ENCODE peak calls at places on chromosome 2, in eight cellular contexts. One of them, this sample, is unnamed.

GRCh38 chr2:150207979-150208378 is 279.5 kb downstream of the RND3 start:
- DNase-seq in fibroblast of mammary gland: no peak
- DNase-seq in non-pigmented ciliary epithelial cell: no peak
- DNase-seq in upper lobe of right lung: no peak
- DNase-seq in WTC11: no peak
- DNase-seq in spleen: no peak
- DNase-seq in GM19239: no peak
- DNase-seq in stimulated activated naive CD8-positive, alpha-beta T cell treated with anti-CD3 and anti-CD28 coated beads, Interleukin-15, amount 100 ng/mL, for 72 hours: no peak
- DNase-seq in this sample: no peak

GRCh38 chr2:43748333-43748732 is 25.5 kb upstream of the DYNC2LI1 start:
- DNase-seq in fibroblast of mammary gland: no peak
- DNase-seq in non-pigmented ciliary epithelial cell: no peak
- DNase-seq in upper lobe of right lung: no peak
- DNase-seq in WTC11: no peak
- DNase-seq in spleen: no peak
- DNase-seq in GM19239: no peak
- DNase-seq in stimulated activated naive CD8-positive, alpha-beta T cell treated with anti-CD3 and anti-CD28 coated beads, Interleukin-15, amount 100 ng/mL, for 72 hours: peak
- DNase-seq in this sample: no peak

GRCh38 chr2:96683972-96684820 is 41.6 kb downstream of the FER1L5 start:
- DNase-seq in fibroblast of mammary gland: no peak
- DNase-seq in non-pigmented ciliary epithelial cell: no peak
- DNase-seq in upper lobe of right lung: no peak
- DNase-seq in WTC11: no peak
- DNase-seq in spleen: no peak
- DNase-seq in GM19239: no peak
- DNase-seq in stimulated activated naive CD8-positive, alpha-beta T cell treated with anti-CD3 and anti-CD28 coated beads, Interleukin-15, amount 100 ng/mL, for 72 hours: no peak
- DNase-seq in this sample: no peak

GRCh38 chr2:27710176-27710575 is 46.5 kb downstream of the SLC4A1AP start:
- DNase-seq in fibroblast of mammary gland: no peak
- DNase-seq in non-pigmented ciliary epithelial cell: no peak
- DNase-seq in upper lobe of right lung: no peak
- DNase-seq in WTC11: no peak
- DNase-seq in spleen: no peak
- DNase-seq in GM19239: no peak
- DNase-seq in stimulated activated naive CD8-positive, alpha-beta T cell treated with anti-CD3 and anti-CD28 coated beads, Interleukin-15, amount 100 ng/mL, for 72 hours: no peak
- DNase-seq in this sample: no peak

GRCh38 chr2:113700186-113700841 is 56.1 kb downstream of the SLC35F5 start:
- DNase-seq in fibroblast of mammary gland: no peak
- DNase-seq in non-pigmented ciliary epithelial cell: no peak
- DNase-seq in upper lobe of right lung: peak
- DNase-seq in WTC11: peak
- DNase-seq in spleen: peak
- DNase-seq in GM19239: peak
- DNase-seq in stimulated activated naive CD8-positive, alpha-beta T cell treated with anti-CD3 and anti-CD28 coated beads, Interleukin-15, amount 100 ng/mL, for 72 hours: peak
- DNase-seq in this sample: no peak

GRCh38 chr2:132400169-132400900 is 16.3 kb upstream of the GPR39 start:
- DNase-seq in fibroblast of mammary gland: peak
- DNase-seq in non-pigmented ciliary epithelial cell: no peak
- DNase-seq in upper lobe of right lung: no peak
- DNase-seq in WTC11: no peak
- DNase-seq in spleen: no peak
- DNase-seq in GM19239: no peak
- DNase-seq in stimulated activated naive CD8-positive, alpha-beta T cell treated with anti-CD3 and anti-CD28 coated beads, Interleukin-15, amount 100 ng/mL, for 72 hours: no peak
- DNase-seq in this sample: no peak

GRCh38 chr2:8488001-8488738 is 193.7 kb upstream of the ID2 start:
- DNase-seq in fibroblast of mammary gland: no peak
- DNase-seq in non-pigmented ciliary epithelial cell: no peak
- DNase-seq in upper lobe of right lung: no peak
- DNase-seq in WTC11: no peak
- DNase-seq in spleen: no peak
- DNase-seq in GM19239: no peak
- DNase-seq in stimulated activated naive CD8-positive, alpha-beta T cell treated with anti-CD3 and anti-CD28 coated beads, Interleukin-15, amount 100 ng/mL, for 72 hours: peak
- DNase-seq in this sample: peak

GRCh38 chr2:204150695-204151240 is 214.2 kb downstream of the ICOS start:
- DNase-seq in fibroblast of mammary gland: no peak
- DNase-seq in non-pigmented ciliary epithelial cell: no peak
- DNase-seq in upper lobe of right lung: no peak
- DNase-seq in WTC11: no peak
- DNase-seq in spleen: no peak
- DNase-seq in GM19239: no peak
- DNase-seq in stimulated activated naive CD8-positive, alpha-beta T cell treated with anti-CD3 and anti-CD28 coated beads, Interleukin-15, amount 100 ng/mL, for 72 hours: no peak
- DNase-seq in this sample: no peak

This sample was measured in amygdala.